ENCODE peak calls at places on chromosomes 1 and 21, in six cellular contexts. One of them, this sample, is unnamed. For H3K36me3, the result is how much of the 10 kb centered on the place peaks cover.

GRCh38 chr21:18549214-18549905 is 145.8 kb upstream of the TMPRSS15 start:
- DNase-seq in GM23248: no peak
- DNase-seq in mesendoderm: no peak
- DNase-seq in kidney epithelial cell: no peak
- DNase-seq in adipocyte: no peak
- DNase-seq in heart left ventricle: no peak
- DNase-seq in this sample: no peak

GRCh38 chr1:50308883-50309282 is 114.4 kb downstream of the DMRTA2 start:
- DNase-seq in GM23248: peak
- DNase-seq in mesendoderm: peak
- DNase-seq in kidney epithelial cell: no peak
- DNase-seq in adipocyte: peak
- DNase-seq in heart left ventricle: peak
- DNase-seq in this sample: peak

GRCh38 chr21:42302794-42303193 is 12.4 kb downstream of the TFF3 start:
- DNase-seq in GM23248: no peak
- DNase-seq in mesendoderm: no peak
- DNase-seq in kidney epithelial cell: no peak
- DNase-seq in adipocyte: no peak
- DNase-seq in heart left ventricle: no peak
- DNase-seq in this sample: no peak

GRCh38 chr21:45318146-45318555 is 30.5 kb upstream of the POFUT2 start:
- DNase-seq in GM23248: no peak
- DNase-seq in mesendoderm: no peak
- DNase-seq in kidney epithelial cell: no peak
- DNase-seq in adipocyte: no peak
- DNase-seq in heart left ventricle: peak
- DNase-seq in this sample: no peak

GRCh38 chr1:174497461-174497860 is 49.7 kb downstream of the GPR52 start:
- DNase-seq in GM23248: no peak
- DNase-seq in mesendoderm: no peak
- DNase-seq in kidney epithelial cell: no peak
- DNase-seq in adipocyte: peak
- DNase-seq in heart left ventricle: no peak
- DNase-seq in this sample: no peak

GRCh38 chr21:29585462-29585861 is 286.7 kb downstream of the BACH1 start:
- DNase-seq in GM23248: no peak
- DNase-seq in mesendoderm: no peak
- DNase-seq in kidney epithelial cell: no peak
- DNase-seq in adipocyte: no peak
- DNase-seq in heart left ventricle: no peak
- DNase-seq in this sample: no peak

GRCh38 chr21:42764883-42765282 is 111.5 kb downstream of the PDE9A start:
- DNase-seq in GM23248: no peak
- DNase-seq in mesendoderm: no peak
- DNase-seq in kidney epithelial cell: no peak
- DNase-seq in adipocyte: no peak
- DNase-seq in heart left ventricle: no peak
- DNase-seq in this sample: no peak

GRCh38 chr1:192553741-192554140 is 21.8 kb upstream of the RGS1 start:
- DNase-seq in GM23248: no peak
- DNase-seq in mesendoderm: no peak
- DNase-seq in kidney epithelial cell: no peak
- DNase-seq in adipocyte: no peak
- DNase-seq in heart left ventricle: no peak
- DNase-seq in this sample: no peak

GRCh38 chr1:224427346-224427745 is 7.3 kb downstream of the WDR26 start:
- DNase-seq in GM23248: peak
- DNase-seq in mesendoderm: no peak
- DNase-seq in kidney epithelial cell: no peak
- DNase-seq in adipocyte: peak
- DNase-seq in heart left ventricle: no peak
- DNase-seq in this sample: no peak

GRCh38 chr1:15341634-15342375 is 67.9 kb upstream of the EFHD2 start:
- DNase-seq in GM23248: peak
- DNase-seq in mesendoderm: no peak
- DNase-seq in kidney epithelial cell: no peak
- DNase-seq in adipocyte: peak
- DNase-seq in heart left ventricle: no peak
- DNase-seq in this sample: no peak

GRCh38 chr1:69172003-69173000 is 395.4 kb upstream of the LRRC7 start:
- DNase-seq in GM23248: peak
- DNase-seq in mesendoderm: no peak
- DNase-seq in kidney epithelial cell: no peak
- DNase-seq in adipocyte: no peak
- DNase-seq in heart left ventricle: no peak
- DNase-seq in this sample: no peak

GRCh38 chr1:53373246-53373645 is 45.4 kb upstream of the LRP8 start:
- DNase-seq in GM23248: no peak
- DNase-seq in mesendoderm: no peak
- DNase-seq in kidney epithelial cell: no peak
- DNase-seq in adipocyte: no peak
- DNase-seq in heart left ventricle: no peak
- DNase-seq in this sample: no peak

GRCh38 chr1:160539896-160540858 is 17.1 kb upstream of the SLAMF6 start:
- DNase-seq in GM23248: no peak
- DNase-seq in mesendoderm: peak
- DNase-seq in kidney epithelial cell: no peak
- DNase-seq in adipocyte: no peak
- DNase-seq in heart left ventricle: no peak
- DNase-seq in this sample: no peak

GRCh38 chr1:113804421-113805255 is 7.6 kb downstream of the RSBN1 start:
- DNase-seq in GM23248: peak
- DNase-seq in mesendoderm: peak
- DNase-seq in kidney epithelial cell: no peak
- DNase-seq in adipocyte: peak
- DNase-seq in heart left ventricle: no peak
- DNase-seq in this sample: peak

GRCh38 chr1:91400133-91400725 is 4.4 kb downstream of the HFM1 start:
- DNase-seq in GM23248: peak
- DNase-seq in mesendoderm: peak
- DNase-seq in kidney epithelial cell: no peak
- DNase-seq in adipocyte: no peak
- DNase-seq in heart left ventricle: no peak
- DNase-seq in this sample: no peak

GRCh38 chr1:56374026-56374974 is 205.1 kb downstream of the PLPP3 start:
- DNase-seq in GM23248: peak
- DNase-seq in mesendoderm: no peak
- DNase-seq in kidney epithelial cell: no peak
- DNase-seq in adipocyte: no peak
- DNase-seq in heart left ventricle: peak
- DNase-seq in this sample: peak

GRCh38 chr1:64476251-64476952 is 6.5 kb downstream of the CACHD1 start:
- DNase-seq in GM23248: peak
- DNase-seq in mesendoderm: no peak
- DNase-seq in kidney epithelial cell: no peak
- DNase-seq in adipocyte: peak
- DNase-seq in heart left ventricle: no peak
- DNase-seq in this sample: no peak

GRCh38 chr21:33185852-33186251 is 43.9 kb upstream of the IFNAR2 start:
- DNase-seq in GM23248: no peak
- DNase-seq in mesendoderm: no peak
- DNase-seq in kidney epithelial cell: no peak
- DNase-seq in adipocyte: no peak
- DNase-seq in heart left ventricle: no peak
- DNase-seq in this sample: no peak

GRCh38 chr1:223733898-223734852 is 21.8 kb downstream of the CAPN2 start:
- DNase-seq in GM23248: no peak
- DNase-seq in mesendoderm: no peak
- DNase-seq in kidney epithelial cell: no peak
- DNase-seq in adipocyte: no peak
- DNase-seq in heart left ventricle: no peak
- DNase-seq in this sample: no peak

GRCh38 chr1:6672558-6672957 is 29.1 kb downstream of the DNAJC11 start:
- DNase-seq in GM23248: no peak
- DNase-seq in mesendoderm: no peak
- DNase-seq in kidney epithelial cell: no peak
- DNase-seq in adipocyte: no peak
- DNase-seq in heart left ventricle: peak
- DNase-seq in this sample: peak

GRCh38 chr21:16302851-16303282 is 573.1 kb downstream of the USP25 start:
- DNase-seq in GM23248: peak
- DNase-seq in mesendoderm: no peak
- DNase-seq in kidney epithelial cell: no peak
- DNase-seq in adipocyte: no peak
- DNase-seq in heart left ventricle: peak
- DNase-seq in this sample: no peak

GRCh38 chr1:155322571-155322952 is 1.9 kb downstream of the RUSC1 start:
- DNase-seq in GM23248: peak
- DNase-seq in mesendoderm: no peak
- DNase-seq in kidney epithelial cell: no peak
- DNase-seq in adipocyte: peak
- DNase-seq in heart left ventricle: peak
- DNase-seq in this sample: no peak

GRCh38 chr1:17405898-17406759 is 33.3 kb downstream of the RCC2 start:
- DNase-seq in GM23248: peak
- DNase-seq in mesendoderm: peak
- DNase-seq in kidney epithelial cell: peak
- DNase-seq in adipocyte: peak
- DNase-seq in heart left ventricle: peak
- DNase-seq in this sample: peak
- H3K36me3 ChIP-seq in GM23248: under half
- H3K36me3 ChIP-seq in mesendoderm: under half
- H3K36me3 ChIP-seq in kidney epithelial cell: under half
- H3K36me3 ChIP-seq in adipocyte: under half
- H3K36me3 ChIP-seq in heart left ventricle: under half
- H3K36me3 ChIP-seq in this sample: under half

DNA sequence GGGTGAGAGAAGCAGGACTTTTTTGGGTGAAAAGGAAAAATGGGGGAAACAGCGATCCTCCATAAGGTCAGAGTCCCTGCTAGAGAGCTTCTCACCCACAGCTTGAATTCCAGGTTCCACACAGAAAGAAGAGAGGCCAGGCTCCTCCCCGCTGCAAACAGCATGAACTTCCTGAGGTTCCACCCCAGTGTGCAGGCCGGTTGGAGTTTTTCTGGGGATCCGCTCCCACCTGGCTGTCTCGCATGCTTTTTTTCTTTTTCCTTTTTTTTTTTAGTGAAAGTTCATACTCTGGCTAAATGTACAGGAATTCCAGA is 595.1 kb upstream of the ZP4 start:
- DNase-seq in GM23248: peak
- DNase-seq in mesendoderm: peak
- DNase-seq in kidney epithelial cell: no peak
- DNase-seq in adipocyte: no peak
- DNase-seq in heart left ventricle: no peak
- DNase-seq in this sample: no peak
- H3K36me3 ChIP-seq in GM23248: under half
- H3K36me3 ChIP-seq in mesendoderm: under half
- H3K36me3 ChIP-seq in kidney epithelial cell: under half
- H3K36me3 ChIP-seq in adipocyte: under half
- H3K36me3 ChIP-seq in heart left ventricle: under half
- H3K36me3 ChIP-seq in this sample: under half

DNA sequence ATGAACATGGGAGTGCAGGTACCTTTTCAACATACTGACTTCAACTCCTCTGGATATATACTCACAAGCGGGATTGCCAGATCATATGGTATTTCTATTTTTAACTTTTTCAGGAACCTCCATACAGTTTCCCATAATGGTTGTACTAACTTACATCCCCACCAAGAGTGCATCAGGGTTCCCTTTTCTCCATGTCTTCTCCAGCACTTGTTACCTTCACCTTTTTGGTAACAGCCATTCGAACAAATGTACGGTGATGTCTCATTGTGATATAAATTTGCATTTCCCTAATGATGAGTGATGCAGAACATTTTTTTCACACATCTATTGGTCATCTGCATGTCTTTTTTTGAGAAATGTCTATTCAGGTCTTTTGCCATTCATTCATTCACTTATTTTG is 25.9 kb upstream of the ACTA1 start:
- DNase-seq in GM23248: no peak
- DNase-seq in mesendoderm: no peak
- DNase-seq in kidney epithelial cell: no peak
- DNase-seq in adipocyte: no peak
- DNase-seq in heart left ventricle: no peak
- DNase-seq in this sample: no peak
- H3K36me3 ChIP-seq in GM23248: half or more
- H3K36me3 ChIP-seq in mesendoderm: under half
- H3K36me3 ChIP-seq in kidney epithelial cell: under half
- H3K36me3 ChIP-seq in adipocyte: half or more
- H3K36me3 ChIP-seq in heart left ventricle: half or more
- H3K36me3 ChIP-seq in this sample: half or more

GRCh38 chr1:109929588-109930251 is 19.1 kb downstream of the CSF1 start:
- DNase-seq in GM23248: no peak
- DNase-seq in mesendoderm: no peak
- DNase-seq in kidney epithelial cell: no peak
- DNase-seq in adipocyte: no peak
- DNase-seq in heart left ventricle: no peak
- DNase-seq in this sample: no peak
- H3K36me3 ChIP-seq in GM23248: under half
- H3K36me3 ChIP-seq in mesendoderm: under half
- H3K36me3 ChIP-seq in kidney epithelial cell: under half
- H3K36me3 ChIP-seq in adipocyte: under half
- H3K36me3 ChIP-seq in heart left ventricle: under half
- H3K36me3 ChIP-seq in this sample: under half

GRCh38 chr1:232136136-232136535 is 493.8 kb downstream of the SIPA1L2 start:
- DNase-seq in GM23248: no peak
- DNase-seq in mesendoderm: no peak
- DNase-seq in kidney epithelial cell: no peak
- DNase-seq in adipocyte: no peak
- DNase-seq in heart left ventricle: no peak
- DNase-seq in this sample: no peak
- H3K36me3 ChIP-seq in GM23248: under half
- H3K36me3 ChIP-seq in mesendoderm: under half
- H3K36me3 ChIP-seq in kidney epithelial cell: under half
- H3K36me3 ChIP-seq in adipocyte: under half
- H3K36me3 ChIP-seq in heart left ventricle: under half
- H3K36me3 ChIP-seq in this sample: under half

GRCh38 chr1:201310986-201311355 is 27.7 kb downstream of the PKP1 start:
- DNase-seq in GM23248: peak
- DNase-seq in mesendoderm: no peak
- DNase-seq in kidney epithelial cell: no peak
- DNase-seq in adipocyte: peak
- DNase-seq in heart left ventricle: no peak
- DNase-seq in this sample: no peak

GRCh38 chr1:201312298-201312697 is 29.0 kb downstream of the PKP1 start:
- DNase-seq in GM23248: no peak
- DNase-seq in mesendoderm: no peak
- DNase-seq in kidney epithelial cell: no peak
- DNase-seq in adipocyte: no peak
- DNase-seq in heart left ventricle: no peak
- DNase-seq in this sample: no peak

GRCh38 chr1:201311356-201312011 is 28.2 kb downstream of the PKP1 start:
- DNase-seq in GM23248: no peak
- DNase-seq in mesendoderm: no peak
- DNase-seq in kidney epithelial cell: no peak
- DNase-seq in adipocyte: no peak
- DNase-seq in heart left ventricle: no peak
- DNase-seq in this sample: no peak

GRCh38 chr1:201310251-201310985 is 27.1 kb downstream of the PKP1 start:
- DNase-seq in GM23248: no peak
- DNase-seq in mesendoderm: no peak
- DNase-seq in kidney epithelial cell: no peak
- DNase-seq in adipocyte: no peak
- DNase-seq in heart left ventricle: no peak
- DNase-seq in this sample: no peak

DNA sequence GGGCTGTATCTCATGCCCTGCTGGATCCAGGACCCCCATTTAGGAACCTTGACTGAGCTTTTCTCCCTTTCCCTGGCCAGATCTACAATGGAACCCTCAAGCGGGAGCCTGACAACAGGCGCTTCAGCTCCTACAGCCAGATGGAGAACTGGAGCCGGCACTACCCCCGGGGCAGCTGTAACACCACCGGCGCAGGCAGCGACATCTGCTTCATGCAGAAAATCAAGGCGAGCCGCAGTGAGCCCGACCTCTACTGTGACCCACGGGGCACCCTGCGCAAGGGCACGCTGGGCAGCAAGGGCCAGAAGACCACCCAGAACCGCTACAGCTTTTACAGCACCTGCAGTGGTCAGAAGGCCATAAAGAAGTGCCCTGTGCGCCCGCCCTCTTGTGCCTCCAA is 29.8 kb downstream of the PKP1 start:
- DNase-seq in GM23248: no peak
- DNase-seq in mesendoderm: no peak
- DNase-seq in kidney epithelial cell: no peak
- DNase-seq in adipocyte: no peak
- DNase-seq in heart left ventricle: no peak
- DNase-seq in this sample: peak
- H3K36me3 ChIP-seq in GM23248: under half
- H3K36me3 ChIP-seq in mesendoderm: under half
- H3K36me3 ChIP-seq in kidney epithelial cell: under half
- H3K36me3 ChIP-seq in adipocyte: under half
- H3K36me3 ChIP-seq in heart left ventricle: under half
- H3K36me3 ChIP-seq in this sample: under half

This sample was measured in BE2C.